ENCODE peak calls at places on chromosomes 6 and 20, in seven cellular contexts. K is effector memory CD8-positive, alpha-beta T cell; G is stimulated activated naive CD4-positive, alpha-beta T cell; P is activated T-cell treated with anti-CD3 and anti-CD28 coated beads, Interleukin-2, amount 50 U/mL, for 72 hours; J is WERI-Rb-1; H is fibroblast of pulmonary artery; T is lung microvascular endothelial cell. X is an unnamed sample.

GRCh38 chr20:25281541-25281991 is 33.7 kb downstream of the PYGB start:
- DNase-seq in K (no peak), G (no peak), P (no peak), J (peak), H (no peak), T (no peak), X (peak)

GRCh38 chr6:34053721-34054120 is 92.2 kb downstream of the GRM4 start:
- DNase-seq in K (no peak), G (no peak), P (no peak), J (peak), H (no peak), T (no peak), X (no peak)

GRCh38 chr6:91149914-91150674 is 563.2 kb upstream of the MAP3K7 start:
- DNase-seq in K (no peak), G (no peak), P (no peak), J (no peak), H (peak), T (no peak), X (no peak)

GRCh38 chr20:63381781-63382431 is 20.8 kb upstream of the CHRNA4 start:
- DNase-seq in K (peak), G (peak), P (peak), J (peak), H (peak), T (peak), X (no peak)

GRCh38 chr6:142929751-142930358 is 15.1 kb downstream of the HIVEP2 start:
- DNase-seq in K (no peak), G (no peak), P (no peak), J (no peak), H (peak), T (no peak), X (no peak)

GRCh38 chr20:13008761-13009681 is at the start of gene SPTLC3:
- DNase-seq in K (no peak), G (no peak), P (peak), J (no peak), H (peak), T (no peak), X (no peak)

GRCh38 chr6:122869437-122870024 is 80.5 kb downstream of the SMPDL3A start:
- DNase-seq in K (no peak), G (no peak), P (no peak), J (peak), H (peak), T (peak), X (no peak)

GRCh38 chr20:53493201-53493908 is 100.3 kb downstream of the ZNF217 start:
- DNase-seq in K (no peak), G (no peak), P (no peak), J (no peak), H (no peak), T (no peak), X (no peak)

GRCh38 chr6:91130126-91130525 is 543.3 kb upstream of the MAP3K7 start:
- DNase-seq in K (no peak), G (no peak), P (no peak), J (no peak), H (no peak), T (no peak), X (no peak)

GRCh38 chr6:165231581-165232276 is 77.7 kb downstream of the C6orf118 start:
- DNase-seq in K (no peak), G (no peak), P (no peak), J (peak), H (peak), T (peak), X (no peak)

GRCh38 chr20:34058831-34059230 is 53.2 kb downstream of the EIF2S2 start:
- DNase-seq in K (peak), G (no peak), P (peak), J (peak), H (no peak), T (peak), X (peak)

GRCh38 chr6:134521116-134521501 is 203.2 kb upstream of the SGK1 start:
- DNase-seq in K (no peak), G (no peak), P (no peak), J (no peak), H (no peak), T (no peak), X (no peak)

GRCh38 chr6:15143540-15143939 is 102.3 kb upstream of the JARID2 start:
- DNase-seq in K (no peak), G (no peak), P (no peak), J (no peak), H (no peak), T (no peak), X (no peak)

GRCh38 chr20:21826946-21827345 is 121.5 kb downstream of the PAX1 start:
- DNase-seq in K (no peak), G (no peak), P (no peak), J (no peak), H (no peak), T (no peak), X (no peak)

GRCh38 chr6:106084106-106084963 is 1.8 kb upstream of the PRDM1 start:
- DNase-seq in K (no peak), G (no peak), P (no peak), J (peak), H (peak), T (peak), X (peak)

GRCh38 chr6:39520411-39520810 is 197.9 kb upstream of the KCNK16 start:
- DNase-seq in K (no peak), G (no peak), P (no peak), J (no peak), H (no peak), T (no peak), X (no peak)

GRCh38 chr20:19012671-19013070 is 199.1 kb downstream of the SCP2D1 start:
- DNase-seq in K (no peak), G (no peak), P (no peak), J (no peak), H (no peak), T (no peak), X (no peak)

GRCh38 chr20:62155428-62156253 is 12.1 kb downstream of the SS18L1 start:
- DNase-seq in K (no peak), G (no peak), P (no peak), J (no peak), H (no peak), T (no peak), X (no peak)